ENCODE peak calls at places on chromosomes 5 and 9, in four cellular contexts. Z, H, U and W are unnamed samples.

GRCh38 chr5:127867006-127867788 is 164.0 kb downstream of the CCDC192 start:
- DNase-seq in H (no peak), U (no peak), Z (no peak), W (no peak)

GRCh38 chr5:111931658-111932057 is 174.7 kb upstream of the NREP start:
- DNase-seq in Z (no peak), H (no peak), U (no peak), W (no peak)

GRCh38 chr9:14127656-14128055 is 186.3 kb downstream of the NFIB start:
- DNase-seq in U (no peak), H (no peak), Z (no peak), W (no peak)

GRCh38 chr5:177371705-177372533 is 12.3 kb upstream of the SLC34A1 start:
- DNase-seq in Z (no peak), U (no peak), H (no peak), W (no peak)

GRCh38 chr9:133403766-133404439 is 13.9 kb downstream of the REXO4 start:
- DNase-seq in H (peak; percentile 57), Z (peak; percentile 52), U (peak; percentile 72), W (peak; percentile 55)

GRCh38 chr5:142661957-142662356 is 23.9 kb downstream of the FGF1 start:
- DNase-seq in H (no peak), U (no peak), Z (no peak), W (no peak)

GRCh38 chr5:999724-1000123 is 8.9 kb upstream of the NKD2 start:
- DNase-seq in U (no peak), H (no peak), Z (no peak), W (no peak)

GRCh38 chr5:72454996-72455395 is 52.2 kb downstream of the ZNF366 start:
- DNase-seq in U (no peak), Z (no peak), H (no peak), W (no peak)

GRCh38 chr5:33195431-33196128 is 245.2 kb upstream of the TARS1 start:
- DNase-seq in U (no peak), Z (no peak), H (no peak), W (no peak)

GRCh38 chr5:80619081-80619480 is 35.4 kb upstream of the MSH3 start:
- DNase-seq in Z (no peak), H (no peak), U (no peak), W (no peak)

GRCh38 chr9:61673247-61673646 is 483.4 kb downstream of the SPATA31A7 start:
- DNase-seq in Z (no peak), U (no peak), H (no peak), W (no peak)

GRCh38 chr9:105290401-105290800 is 46.0 kb downstream of the SLC44A1 start:
- DNase-seq in U (no peak), H (no peak), Z (no peak), W (no peak)

GRCh38 chr5:35409361-35409760 is 179.1 kb upstream of the PRLR start:
- DNase-seq in U (no peak), Z (no peak), H (no peak), W (no peak)

GRCh38 chr5:90484540-90484939 is 9.9 kb downstream of the POLR3G start:
- DNase-seq in Z (no peak), H (no peak), U (no peak), W (no peak)

GRCh38 chr5:56516936-56517521 is 283.9 kb upstream of the ANKRD55 start:
- DNase-seq in Z (peak; percentile 67), H (no peak), U (no peak), W (no peak)

GRCh38 chr5:122089614-122090013 is 11.6 kb upstream of the LOX start:
- DNase-seq in U (no peak), H (no peak), Z (no peak), W (no peak)

GRCh38 chr5:65334077-65334476 is 147.6 kb downstream of the ADAMTS6 start:
- DNase-seq in Z (no peak), H (no peak), U (no peak), W (peak; percentile 16)

GRCh38 chr5:179370490-179371122 is 25.3 kb upstream of the ADAMTS2 start:
- DNase-seq in U (no peak), H (no peak), Z (no peak), W (no peak)

GRCh38 chr5:42005561-42006153 is 80.6 kb downstream of the FBXO4 start:
- DNase-seq in H (peak; percentile 48), U (no peak), Z (peak; percentile 6), W (peak; percentile 22)

GRCh38 chr5:42993516-42994284 is 46.4 kb downstream of the ANXA2R start:
- DNase-seq in H (no peak), U (no peak), Z (no peak), W (no peak)

GRCh38 chr9:100775912-100776311 is 198.0 kb downstream of the CAVIN4 start:
- DNase-seq in U (no peak), H (no peak), Z (no peak), W (no peak)

GRCh38 chr5:43017438-43017820 is 22.7 kb downstream of the ANXA2R start:
- DNase-seq in Z (peak; percentile 35), U (no peak), H (no peak), W (no peak)

GRCh38 chr5:124402144-124402581 is 344.3 kb downstream of the ZNF608 start:
- DNase-seq in U (no peak), H (no peak), Z (no peak), W (no peak)

GRCh38 chr5:43422143-43422542 is 10.0 kb upstream of the CCL28 start:
- DNase-seq in H (no peak), Z (peak; percentile 62), U (no peak), W (no peak)

GRCh38 chr9:32348289-32348688 is 36.2 kb upstream of the ACO1 start:
- DNase-seq in Z (no peak), H (no peak), U (no peak), W (no peak)

GRCh38 chr5:110899566-110900412 is 161.0 kb downstream of the SLC25A46 start:
- DNase-seq in U (no peak), Z (no peak), H (no peak), W (no peak)

GRCh38 chr9:112166176-112167140 is 8.6 kb downstream of the SUSD1 start:
- DNase-seq in U (no peak), H (no peak), Z (peak; percentile 47), W (no peak)

GRCh38 chr5:91541696-91542095 is 158.6 kb upstream of the ARRDC3 start:
- DNase-seq in U (no peak), H (no peak), Z (no peak), W (no peak)

GRCh38 chr5:39376293-39376714 is 12.0 kb upstream of the C9 start:
- DNase-seq in Z (peak; percentile 57), H (peak; percentile 68), U (peak; percentile 38), W (peak; percentile 59)

GRCh38 chr5:50441479-50441815 is 359 bp upstream of the EMB start:
- DNase-seq in Z (no peak), U (no peak), H (no peak), W (no peak)

GRCh38 chr5:91638010-91638409 is 254.9 kb upstream of the ARRDC3 start:
- DNase-seq in H (no peak), Z (no peak), U (no peak), W (no peak)

GRCh38 chr5:172717481-172718195 is 53.4 kb downstream of the DUSP1 start:
- DNase-seq in H (no peak), U (no peak), Z (no peak), W (no peak)

GRCh38 chr5:172715931-172716682 is 54.9 kb downstream of the DUSP1 start:
- DNase-seq in H (peak; percentile 51), Z (peak; percentile 43), U (no peak), W (no peak)

GRCh38 chr5:172718527-172719114 is 52.4 kb downstream of the DUSP1 start:
- DNase-seq in Z (no peak), U (no peak), H (no peak), W (no peak)

GRCh38 chr5:172715421-172715780 is 55.6 kb downstream of the DUSP1 start:
- DNase-seq in H (no peak), Z (no peak), U (no peak), W (no peak)

GRCh38 chr5:172716796-172717313 is 54.1 kb downstream of the DUSP1 start:
- DNase-seq in U (peak; percentile 88), H (peak; percentile 78), Z (peak; percentile 53), W (peak; percentile 87)
- TF ChIP-seq ELF4 in U (no peak), H (no peak), Z (no peak), W (no peak)

DNA sequence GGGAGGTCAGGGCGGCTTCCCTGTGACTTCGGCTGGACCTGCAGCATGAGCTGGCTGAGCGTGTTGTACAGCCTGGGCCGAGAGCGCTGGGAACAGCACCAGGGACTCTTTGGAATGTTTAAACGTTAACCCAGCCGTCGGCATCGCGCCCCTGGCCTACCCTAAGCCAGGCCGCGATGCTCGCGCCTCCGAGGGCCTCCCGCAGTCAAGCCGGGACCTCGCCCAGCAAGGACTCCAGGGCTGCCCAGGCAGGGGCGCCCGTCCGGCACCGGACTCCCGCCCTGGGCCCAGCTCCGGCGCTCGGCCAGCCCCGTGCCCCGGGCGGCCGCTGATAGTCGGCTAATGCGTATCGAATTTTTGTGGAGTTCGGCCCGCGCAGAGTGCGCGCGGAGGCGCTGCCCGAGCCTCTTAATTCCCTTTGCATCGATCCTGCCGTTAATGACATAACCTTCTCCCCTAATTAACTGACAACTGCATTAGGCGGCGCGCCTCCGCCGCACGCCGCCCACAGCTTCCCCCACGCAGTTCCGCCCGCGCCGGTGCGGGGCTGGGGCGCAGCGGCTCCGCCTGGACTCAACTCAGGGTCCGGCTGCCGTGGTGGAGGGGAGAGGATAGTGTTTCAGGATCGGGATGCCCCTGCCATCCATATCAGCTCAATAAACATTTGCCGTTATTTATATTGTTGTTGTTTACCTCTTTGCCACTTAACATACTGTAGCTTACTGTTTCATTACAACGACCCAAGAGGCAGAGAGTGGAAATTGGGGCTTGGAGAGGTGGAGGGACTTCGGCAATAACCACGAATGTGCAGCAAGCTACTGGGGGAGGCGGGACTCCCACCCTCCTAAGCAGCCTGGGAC is 28.8 kb upstream of the CDC23 start:
- DNase-seq in Z (peak; percentile 15), H (peak; percentile 53), U (peak; percentile 59), W (no peak)
- TF ChIP-seq ELF4 in Z (no peak), H (no peak), U (no peak), W (no peak)

DNA sequence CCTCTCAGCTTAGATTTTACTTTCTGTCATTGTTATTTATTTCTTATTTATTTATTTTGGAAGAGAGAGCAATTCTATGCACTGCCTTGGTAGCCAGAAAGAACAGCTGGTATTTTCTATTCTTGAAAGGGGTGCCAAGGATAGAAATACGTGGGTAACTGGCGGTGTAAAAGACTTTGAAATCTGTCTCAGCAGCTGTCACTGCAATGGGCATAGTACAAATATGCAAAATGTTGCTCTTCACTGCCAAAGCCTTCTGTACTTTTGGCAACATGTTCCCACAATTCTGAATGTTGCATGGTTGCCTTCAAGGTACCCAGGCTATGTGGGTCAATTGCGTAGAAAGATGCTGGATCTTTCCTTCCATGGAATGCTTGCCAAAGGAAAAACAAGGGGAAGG is 230.2 kb upstream of the EDIL3 start:
- DNase-seq in U (no peak), H (no peak), Z (no peak), W (no peak)
- TF ChIP-seq ELF4 in U (no peak), H (no peak), Z (no peak), W (no peak)

GRCh38 chr5:158905281-158905680 is 194.4 kb downstream of the EBF1 start:
- DNase-seq in H (no peak), Z (no peak), U (no peak), W (no peak)

GRCh38 chr5:158899792-158900191 is 199.9 kb downstream of the EBF1 start:
- DNase-seq in U (no peak), H (no peak), Z (no peak), W (no peak)

GRCh38 chr5:158898185-158899177 is 201.2 kb downstream of the EBF1 start:
- DNase-seq in U (no peak), Z (no peak), H (no peak), W (no peak)

GRCh38 chr5:158899201-158899600 is 200.5 kb downstream of the EBF1 start:
- DNase-seq in Z (no peak), U (no peak), H (no peak), W (no peak)

GRCh38 chr5:158903006-158903405 is 196.7 kb downstream of the EBF1 start:
- DNase-seq in H (no peak), Z (no peak), U (no peak), W (no peak)
- TF ChIP-seq ELF4 in H (no peak), Z (no peak), U (no peak), W (no peak)

GRCh38 chr5:9835121-9835770 is 205.1 kb upstream of the TAS2R1 start:
- DNase-seq in H (no peak), U (no peak), Z (no peak), W (no peak)
- TF ChIP-seq ELF4 in H (no peak), U (no peak), Z (no peak), W (no peak)